ENCODE peak calls at places on chromosomes 2 and 18, in four cellular contexts. One of them, this sample, is unnamed.

GRCh38 chr18:76219023-76219422 is 276.0 kb downstream of the ZNF516 start:
- DNase-seq in C1 segment of cervical spinal cord: no peak
- DNase-seq in naive B cell: no peak
- DNase-seq in Peyer's patch: no peak
- DNase-seq in this sample: no peak

GRCh38 chr18:471701-472100 is 28.8 kb downstream of the COLEC12 start:
- DNase-seq in naive B cell: no peak
- DNase-seq in C1 segment of cervical spinal cord: no peak
- DNase-seq in Peyer's patch: no peak
- DNase-seq in this sample: no peak

GRCh38 chr2:12284037-12284436 is 432.7 kb upstream of the TRIB2 start:
- DNase-seq in naive B cell: no peak
- DNase-seq in C1 segment of cervical spinal cord: no peak
- DNase-seq in Peyer's patch: no peak
- DNase-seq in this sample: no peak

GRCh38 chr2:176818653-176819052 is 393.9 kb upstream of the HNRNPA3 start:
- DNase-seq in C1 segment of cervical spinal cord: no peak
- DNase-seq in Peyer's patch: no peak
- DNase-seq in naive B cell: no peak
- DNase-seq in this sample: no peak

GRCh38 chr2:234670052-234670451 is 173.2 kb upstream of the ARL4C start:
- DNase-seq in Peyer's patch: no peak
- DNase-seq in C1 segment of cervical spinal cord: no peak
- DNase-seq in naive B cell: no peak
- DNase-seq in this sample: no peak

GRCh38 chr2:12448846-12449480 is 267.8 kb upstream of the TRIB2 start:
- DNase-seq in C1 segment of cervical spinal cord: no peak
- DNase-seq in naive B cell: no peak
- DNase-seq in Peyer's patch: no peak
- DNase-seq in this sample: no peak

GRCh38 chr18:56191334-56191733 is 447.1 kb downstream of the TXNL1 start:
- DNase-seq in Peyer's patch: no peak
- DNase-seq in naive B cell: no peak
- DNase-seq in C1 segment of cervical spinal cord: no peak
- DNase-seq in this sample: no peak

GRCh38 chr2:201448701-201449100 is 2.6 kb downstream of the TRAK2 start:
- DNase-seq in Peyer's patch: no peak
- DNase-seq in naive B cell: peak; percentile 17
- DNase-seq in C1 segment of cervical spinal cord: no peak
- DNase-seq in this sample: no peak

GRCh38 chr2:179129574-179130238 is 79.8 kb upstream of the CCDC141 start:
- DNase-seq in naive B cell: peak; percentile 13
- DNase-seq in C1 segment of cervical spinal cord: no peak
- DNase-seq in Peyer's patch: no peak
- DNase-seq in this sample: no peak

This sample was measured in left colon.